ENCODE peak calls at places on chromosomes 2 and 18, in ten cellular contexts. M is M059J; N is CD4-positive, alpha-beta T cell; P is HuH-7.5; F is activated CD4-positive, alpha-beta T cell treated with anti-CD3 and anti-CD28 coated beads for 24 hours; B is GM04503; W is sciatic nerve; G is substantia nigra; R is H9; K is stimulated activated CD8-positive, alpha-beta memory T cell treated with anti-CD3 and anti-CD28 coated beads, Interleukin-2, amount 100 ng/mL, for 48 hours. S is an unnamed sample.

GRCh38 chr2:27582129-27582694 is 630 bp upstream of the ZNF512 start:
- DNase-seq in M (no peak), P (no peak), R (no peak), K (no peak), F (no peak), G (no peak), N (no peak), B (no peak), W (no peak), S (no peak)

GRCh38 chr18:62881509-62882016 is 166.2 kb downstream of the PHLPP1 start:
- DNase-seq in N (no peak), M (peak), K (no peak), F (no peak), P (no peak), G (no peak), W (no peak), R (no peak), B (peak), S (peak)

GRCh38 chr2:20071397-20072383 is 20.3 kb upstream of the LAPTM4A start:
- DNase-seq in B (peak), P (no peak), W (no peak), R (peak), G (no peak), F (no peak), N (no peak), K (no peak), M (peak), S (peak)

GRCh38 chr2:237466266-237466665 is 20.8 kb upstream of the MLPH start:
- DNase-seq in F (no peak), P (no peak), N (no peak), K (no peak), W (no peak), B (no peak), G (no peak), R (no peak), M (no peak), S (no peak)

GRCh38 chr2:134177351-134177931 is 76.4 kb upstream of the MGAT5 start:
- DNase-seq in R (no peak), N (no peak), B (no peak), M (peak), F (no peak), K (no peak), P (no peak), W (no peak), G (peak), S (no peak)

GRCh38 chr2:127174977-127175376 is 45.1 kb downstream of the CYP27C1 start:
- DNase-seq in W (peak), P (no peak), M (no peak), B (no peak), F (no peak), K (no peak), R (no peak), N (no peak), G (no peak), S (no peak)

GRCh38 chr18:66792466-66792865 is 188.6 kb upstream of the CDH19 start:
- DNase-seq in K (no peak), B (no peak), M (no peak), F (no peak), G (no peak), N (no peak), W (no peak), P (no peak), R (no peak), S (no peak)

GRCh38 chr2:105554235-105554634 is 155.4 kb upstream of the FHL2 start:
- DNase-seq in W (no peak), N (no peak), B (no peak), R (no peak), G (no peak), P (no peak), K (no peak), F (no peak), M (no peak), S (no peak)

GRCh38 chr18:61432590-61432989 is 99.4 kb downstream of the CDH20 start:
- DNase-seq in N (no peak), P (no peak), R (no peak), W (no peak), M (no peak), K (no peak), G (no peak), B (no peak), F (no peak), S (no peak)

S was measured in AG09319.